ENCODE peak calls at places on chromosomes 4 and X, in seven cellular contexts. V is tibial artery, Y is psoas muscle, T is dorsolateral prefrontal cortex, D is Calu3, B is right atrium auricular region, R is adrenal gland. M is an unnamed sample.

GRCh38 chr4:154757713-154758112 is 13.9 kb downstream of the LRAT start:
- DNase-seq in V (no peak), Y (no peak), T (no peak), D (no peak), B (no peak), R (no peak), M (no peak)

GRCh38 chr4:140628016-140628415 is 59.3 kb upstream of the UCP1 start:
- DNase-seq in V (no peak), Y (no peak), T (no peak), D (no peak), B (no peak), R (no peak), M (no peak)

GRCh38 chrX:96650023-96650422 is 34.6 kb upstream of the DIAPH2 start:
- DNase-seq in V (no peak), Y (no peak), T (no peak), D (no peak), B (no peak), R (no peak), M (no peak)

GRCh38 chrX:19889582-19890342 is 2.4 kb upstream of the SH3KBP1 start:
- DNase-seq in V (no peak), Y (no peak), T (no peak), D (peak), B (no peak), R (peak), M (peak)

GRCh38 chr4:1674682-1675081 is 9.4 kb downstream of the FAM53A start:
- DNase-seq in V (no peak), Y (no peak), T (no peak), D (no peak), B (no peak), R (no peak), M (no peak)

GRCh38 chr4:85092536-85092935 is 126.0 kb upstream of the WDFY3 start:
- DNase-seq in V (no peak), Y (no peak), T (no peak), D (no peak), B (no peak), R (no peak), M (no peak)

GRCh38 chrX:41827886-41828285 is 95.5 kb downstream of the CASK start:
- DNase-seq in V (no peak), Y (no peak), T (no peak), D (no peak), B (no peak), R (no peak), M (peak)

GRCh38 chr4:31111794-31112193 is 391.6 kb downstream of the PCDH7 start:
- DNase-seq in V (no peak), Y (no peak), T (no peak), D (no peak), B (no peak), R (no peak), M (no peak)

GRCh38 chrX:139642241-139642927 is 65.6 kb downstream of the MCF2 start:
- DNase-seq in V (no peak), Y (no peak), T (peak), D (no peak), B (no peak), R (peak), M (no peak)

GRCh38 chr4:56241500-56241899 is 145.8 kb downstream of the AASDH start:
- DNase-seq in V (no peak), Y (no peak), T (no peak), D (no peak), B (no peak), R (no peak), M (no peak)

GRCh38 chr4:8694226-8694625 is 101.7 kb downstream of the CPZ start:
- DNase-seq in V (no peak), Y (no peak), T (no peak), D (no peak), B (no peak), R (no peak), M (no peak)

GRCh38 chrX:103716967-103717366 is 6.3 kb downstream of the TMEM31 start:
- DNase-seq in V (no peak), Y (no peak), T (no peak), D (no peak), B (no peak), R (no peak), M (peak)

GRCh38 chrX:107861056-107861455 is 35.4 kb downstream of the MID2 start:
- DNase-seq in V (no peak), Y (no peak), T (no peak), D (no peak), B (no peak), R (no peak), M (no peak)

GRCh38 chrX:130829526-130830515 is 73.2 kb downstream of the ENOX2 start:
- DNase-seq in V (peak), Y (no peak), T (no peak), D (no peak), B (no peak), R (no peak), M (no peak)

GRCh38 chrX:11214346-11215190 is 78.6 kb upstream of the AMELX start:
- DNase-seq in V (no peak), Y (peak), T (no peak), D (no peak), B (no peak), R (no peak), M (no peak)

GRCh38 chr4:145839151-145839550 is 99.5 kb downstream of the ZNF827 start:
- DNase-seq in V (no peak), Y (no peak), T (no peak), D (no peak), B (no peak), R (no peak), M (no peak)

GRCh38 chr4:151801547-151802516 is 41.0 kb upstream of the GATB start:
- DNase-seq in V (peak), Y (peak), T (no peak), D (peak), B (no peak), R (peak), M (peak)

GRCh38 chrX:94430091-94430490 is 756.1 kb downstream of the FAM133A start:
- DNase-seq in V (no peak), Y (no peak), T (no peak), D (no peak), B (no peak), R (no peak), M (no peak)

GRCh38 chrX:68865300-68865699 is 36.5 kb downstream of the EFNB1 start:
- DNase-seq in V (no peak), Y (no peak), T (no peak), D (no peak), B (no peak), R (no peak), M (no peak)

GRCh38 chr4:40363382-40363920 is 28.3 kb downstream of the CHRNA9 start:
- DNase-seq in V (no peak), Y (no peak), T (no peak), D (peak), B (no peak), R (no peak), M (no peak)

GRCh38 chr4:176340871-176341685 is 21.3 kb downstream of the SPCS3 start:
- DNase-seq in V (no peak), Y (no peak), T (no peak), D (peak), B (no peak), R (no peak), M (peak)

GRCh38 chrX:68193786-68194185 is 239.5 kb downstream of the OPHN1 start:
- DNase-seq in V (no peak), Y (no peak), T (no peak), D (no peak), B (no peak), R (no peak), M (no peak)

GRCh38 chr4:117324851-117325491 is 239.6 kb upstream of the TRAM1L1 start:
- DNase-seq in V (no peak), Y (no peak), T (no peak), D (peak), B (no peak), R (no peak), M (no peak)

GRCh38 chr4:21077967-21078366 is 377.7 kb downstream of the PACRGL start:
- DNase-seq in V (no peak), Y (no peak), T (no peak), D (no peak), B (no peak), R (no peak), M (no peak)

GRCh38 chr4:18388029-18388428 is 366.5 kb upstream of the LCORL start:
- DNase-seq in V (no peak), Y (no peak), T (no peak), D (no peak), B (no peak), R (no peak), M (no peak)

GRCh38 chr4:94559351-94559806 is 107.6 kb downstream of the PDLIM5 start:
- DNase-seq in V (no peak), Y (no peak), T (no peak), D (no peak), B (no peak), R (no peak), M (peak)

GRCh38 chr4:123415977-123416376 is 19.4 kb downstream of the SPRY1 start:
- DNase-seq in V (no peak), Y (no peak), T (no peak), D (no peak), B (no peak), R (no peak), M (peak)

DNA sequence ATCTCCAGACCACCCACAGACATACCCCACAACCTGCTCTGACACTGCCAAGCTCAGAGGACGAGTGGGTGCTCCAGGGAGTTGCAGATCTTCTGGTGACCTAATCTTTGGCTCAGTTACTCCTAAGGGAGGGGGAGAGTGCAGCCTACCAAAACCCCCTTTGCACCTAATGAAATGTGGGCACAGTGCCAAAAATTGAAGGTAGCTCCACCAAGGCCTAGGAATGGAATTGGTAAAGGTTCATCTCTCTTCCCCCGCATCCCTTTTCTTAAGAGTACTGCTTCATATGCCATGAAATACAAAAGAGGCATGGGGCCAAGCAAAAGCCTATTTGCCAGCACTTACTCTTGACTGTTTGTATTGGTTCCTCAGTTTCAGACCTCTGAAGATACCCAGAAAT is 491.0 kb downstream of the NAF1 start:
- DNase-seq in V (no peak), Y (no peak), T (no peak), D (no peak), B (no peak), R (no peak), M (no peak)
- TF ChIP-seq CTCF in V (no peak), Y (no peak), T (no peak), D (no peak), B (no peak), R (no peak), M (no peak)

GRCh38 chr4:33649015-33649414 is 2595.3 kb downstream of the ARAP2 start:
- DNase-seq in V (no peak), Y (no peak), T (no peak), D (no peak), B (no peak), R (no peak), M (peak)
- TF ChIP-seq CTCF in V (no peak), Y (no peak), T (peak), D (no peak), B (no peak), R (no peak), M (peak)

GRCh38 chrX:118524344-118524743 is 28.7 kb downstream of the DOCK11 start:
- DNase-seq in V (no peak), Y (no peak), T (no peak), D (no peak), B (no peak), R (no peak), M (no peak)
- TF ChIP-seq CTCF in V (no peak), Y (no peak), T (no peak), D (no peak), B (no peak), R (no peak), M (no peak)

GRCh38 chr4:115154826-115155225 is 41.4 kb upstream of the NDST4 start:
- DNase-seq in V (no peak), Y (no peak), T (peak), D (no peak), B (no peak), R (no peak), M (peak)
- TF ChIP-seq CTCF in V (no peak), Y (no peak), T (no peak), D (no peak), B (no peak), R (no peak), M (no peak)

DNA sequence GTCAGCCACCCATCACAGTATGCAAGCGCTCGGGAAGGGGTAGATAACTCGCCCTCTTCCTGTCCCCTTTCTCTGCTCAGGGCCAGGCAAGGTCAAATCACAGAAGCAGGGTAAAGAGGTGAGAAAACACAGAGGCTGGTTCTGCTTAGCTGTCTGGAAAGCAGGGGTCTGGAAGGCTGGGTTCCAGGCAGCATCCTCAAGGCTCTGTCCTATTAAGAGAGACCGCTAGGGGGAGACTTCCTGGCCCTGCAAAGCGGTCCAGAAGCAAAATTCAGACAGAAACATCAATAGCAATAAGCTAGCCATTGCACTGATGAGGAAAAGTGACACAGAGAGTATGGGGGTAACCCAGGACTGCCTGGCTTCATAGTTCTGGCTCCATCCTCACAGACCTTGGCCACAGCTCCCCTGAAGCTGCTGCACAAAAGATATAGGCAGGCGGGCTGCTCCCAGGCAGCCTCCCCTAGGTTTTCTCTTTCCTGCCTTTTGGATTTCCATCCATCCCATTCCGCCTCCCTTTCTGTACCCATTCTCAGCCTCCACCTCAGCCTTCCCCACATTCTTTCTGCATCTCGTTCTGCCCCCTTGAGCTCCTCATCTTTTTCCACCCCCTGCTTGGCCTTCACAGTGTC is 308.5 kb downstream of the EVC2 start:
- DNase-seq in V (no peak), Y (no peak), T (no peak), D (no peak), B (no peak), R (peak), M (no peak)
- TF ChIP-seq CTCF in V (no peak), Y (peak), T (peak), D (no peak), B (peak), R (peak), M (peak)

DNA sequence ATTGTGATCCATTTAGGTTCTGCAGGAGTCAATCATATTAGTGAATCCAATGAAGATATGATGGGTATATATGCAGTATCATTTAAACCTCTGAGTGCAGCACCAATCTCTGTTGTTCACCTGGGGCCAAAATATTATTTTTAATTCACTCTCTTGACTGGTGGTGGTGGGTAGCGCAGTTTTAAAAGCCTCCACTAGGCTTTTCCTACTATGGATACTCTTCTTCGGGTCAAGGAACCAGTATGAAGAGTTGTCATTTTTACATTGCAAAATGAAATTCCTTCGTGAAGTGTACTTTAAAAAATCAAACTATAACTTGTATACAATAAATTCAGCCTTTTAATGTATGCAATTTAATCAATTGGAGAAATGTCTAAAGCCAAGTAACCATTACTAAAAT is 56.5 kb downstream of the QRFPR start:
- DNase-seq in V (no peak), Y (no peak), T (no peak), D (no peak), B (no peak), R (no peak), M (no peak)
- TF ChIP-seq CTCF in V (no peak), Y (no peak), T (no peak), D (no peak), B (no peak), R (no peak), M (peak)

GRCh38 chrX:63050225-63050624 is 300.9 kb downstream of the SPIN4 start:
- DNase-seq in V (no peak), Y (no peak), T (no peak), D (no peak), B (no peak), R (no peak), M (no peak)
- TF ChIP-seq CTCF in V (no peak), Y (no peak), T (no peak), D (no peak), B (peak), R (no peak), M (no peak)

GRCh38 chrX:24561121-24561520 is 86.0 kb downstream of the PCYT1B start:
- DNase-seq in V (no peak), Y (no peak), T (no peak), D (no peak), B (no peak), R (no peak), M (peak)
- TF ChIP-seq CTCF in V (peak), Y (peak), T (peak), D (no peak), B (no peak), R (no peak), M (peak)